ENCODE peak calls at places on chromosomes 1 and 21, in six cellular contexts. Y is GM23338; T is effector memory CD4-positive, alpha-beta T cell; J is mammary epithelial cell; W is H9; C is tibial artery. P is an unnamed sample. For H3K4me1, the result is how much of the 10 kb centered on the place peaks cover.

GRCh38 chr1:223504741-223505140 is 111.5 kb downstream of the CCDC185 start:
- DNase-seq in C (no peak), W (no peak), J (peak), Y (no peak), T (no peak), P (peak)

GRCh38 chr1:221315330-221315729 is 426.6 kb downstream of the DUSP10 start:
- DNase-seq in T (no peak), C (peak), Y (no peak), W (no peak), J (no peak), P (no peak)

GRCh38 chr1:111515291-111516007 is 12.0 kb upstream of the ADORA3 start:
- DNase-seq in C (peak), T (no peak), J (peak), W (peak), Y (peak), P (peak)

GRCh38 chr1:78619803-78620579 is at the start of gene IFI44L:
- DNase-seq in T (peak), J (peak), W (no peak), Y (no peak), C (peak), P (no peak)

GRCh38 chr21:45982758-45983731 is 1.5 kb downstream of the COL6A1 start:
- DNase-seq in T (no peak), C (peak), W (no peak), J (no peak), Y (no peak), P (peak)

GRCh38 chr1:224623743-224624333 is 7.7 kb downstream of the CNIH3 start:
- DNase-seq in J (peak), Y (no peak), W (no peak), T (peak), C (no peak), P (no peak)

GRCh38 chr1:207824691-207825090 is 72.8 kb downstream of the CD46 start:
- DNase-seq in J (peak), Y (no peak), C (peak), W (no peak), T (no peak), P (no peak)

GRCh38 chr1:239833709-239834108 is 258.0 kb upstream of the FMN2 start:
- DNase-seq in C (no peak), Y (no peak), T (no peak), W (no peak), J (no peak), P (no peak)

GRCh38 chr1:25573591-25573930 is 30.2 kb downstream of the LDLRAP1 start:
- DNase-seq in T (no peak), C (no peak), W (no peak), Y (no peak), J (peak), P (peak)

GRCh38 chr1:56456426-56457101 is 122.8 kb downstream of the PLPP3 start:
- DNase-seq in C (no peak), Y (no peak), W (no peak), J (peak), T (no peak), P (no peak)

GRCh38 chr1:38127432-38127831 is 80.8 kb upstream of the POU3F1 start:
- DNase-seq in Y (no peak), J (no peak), C (no peak), W (no peak), T (no peak), P (no peak)

GRCh38 chr1:90198616-90199015 is 203.7 kb downstream of the ZNF326 start:
- DNase-seq in C (no peak), Y (no peak), T (no peak), W (no peak), J (no peak), P (no peak)

GRCh38 chr1:235404190-235404589 is 37.0 kb downstream of the TBCE start:
- DNase-seq in Y (no peak), C (no peak), J (peak), T (no peak), W (no peak), P (no peak)

GRCh38 chr1:15090373-15090772 is 63.2 kb upstream of the TMEM51 start:
- DNase-seq in T (no peak), Y (peak), J (peak), W (peak), C (no peak), P (peak)

GRCh38 chr1:6490181-6491075 is 1.0 kb downstream of the PLEKHG5 start:
- DNase-seq in J (peak), Y (peak), C (no peak), T (peak), W (peak), P (peak)

GRCh38 chr21:37281993-37282392 is 14.9 kb upstream of the VPS26C start:
- DNase-seq in J (no peak), W (no peak), Y (peak), T (no peak), C (no peak), P (no peak)

GRCh38 chr1:228174482-228175315 is 9.1 kb downstream of the IBA57 start:
- DNase-seq in W (peak), J (no peak), T (peak), C (no peak), Y (peak), P (peak)

GRCh38 chr1:180988221-180988826 is 34.3 kb downstream of the STX6 start:
- DNase-seq in C (no peak), Y (no peak), T (no peak), J (no peak), W (no peak), P (no peak)

GRCh38 chr1:157163273-157164127 is 25.3 kb upstream of the ETV3 start:
- DNase-seq in T (peak), C (peak), J (peak), W (peak), Y (peak), P (no peak)

GRCh38 chr1:173062156-173062938 is 11.6 kb upstream of the TNFSF18 start:
- DNase-seq in J (peak), Y (no peak), C (no peak), T (no peak), W (no peak), P (no peak)

GRCh38 chr1:220879509-220880366 is 495 bp downstream of the HLX start:
- DNase-seq in J (peak), W (peak), T (no peak), C (no peak), Y (peak), P (peak)

GRCh38 chr21:33384851-33385331 is 18.3 kb upstream of the IFNGR2 start:
- DNase-seq in W (no peak), C (no peak), T (no peak), Y (no peak), J (no peak), P (peak)

GRCh38 chr1:97433520-97434175 is 487.2 kb downstream of the DPYD start:
- DNase-seq in T (no peak), Y (no peak), W (no peak), C (no peak), J (peak), P (no peak)

GRCh38 chr21:29939859-29940245 is at the start of gene GRIK1:
- DNase-seq in W (peak), T (no peak), C (no peak), Y (peak), J (no peak), P (peak)

GRCh38 chr1:40423264-40423642 is 27.0 kb upstream of the ZFP69B start:
- DNase-seq in W (no peak), Y (no peak), T (no peak), C (no peak), J (no peak), P (no peak)

GRCh38 chr1:145773423-145773822 is 50.5 kb downstream of the RNF115 start:
- DNase-seq in J (no peak), Y (no peak), T (no peak), W (no peak), C (no peak), P (no peak)
- H3K4me1 ChIP-seq in J (under half), Y (under half), T (under half), W (under half), C (under half), P (under half)

GRCh38 chr1:153942766-153943549 is 3.6 kb downstream of the DENND4B start:
- DNase-seq in J (no peak), W (no peak), Y (no peak), C (no peak), T (no peak), P (peak)
- H3K4me1 ChIP-seq in J (under half), W (under half), Y (under half), C (under half), T (under half), P (under half)

GRCh38 chr1:226474041-226474440 is 66.1 kb upstream of the PARP1 start:
- DNase-seq in W (no peak), T (no peak), Y (no peak), C (no peak), J (no peak), P (no peak)
- H3K4me1 ChIP-seq in W (under half), T (under half), Y (under half), C (under half), J (under half), P (under half)

GRCh38 chr1:211327341-211327921 is 798 bp downstream of the TRAF5 start:
- DNase-seq in W (peak), Y (peak), T (no peak), J (peak), C (no peak), P (peak)
- H3K4me1 ChIP-seq in W (under half), Y (under half), T (under half), J (under half), C (half or more), P (under half)

P was measured in kidney.